ENCODE peak calls at places on chromosome 16, in ten cellular contexts. U, Z, N, C, I, B, L, F, K and E are unnamed samples.

GRCh38 chr16:78321611-78322010 is 222.2 kb downstream of the WWOX start:
- DNase-seq in F (no peak), U (no peak), L (no peak), K (no peak), Z (no peak), N (no peak), I (no peak), B (no peak), C (no peak), E (no peak)

GRCh38 chr16:66370786-66371684 is 4.5 kb downstream of the CDH5 start:
- DNase-seq in N (no peak), Z (no peak), U (no peak), I (no peak), L (no peak), F (no peak), C (no peak), B (no peak), K (no peak), E (no peak)

GRCh38 chr16:47657032-47657431 is 195.9 kb downstream of the PHKB start:
- DNase-seq in K (no peak), B (no peak), C (no peak), Z (no peak), F (no peak), N (no peak), I (no peak), U (no peak), L (no peak), E (no peak)

GRCh38 chr16:47129755-47130435 is 13.8 kb downstream of the NETO2 start:
- DNase-seq in N (no peak), C (no peak), B (no peak), Z (no peak), I (no peak), K (no peak), L (no peak), F (no peak), U (no peak), E (peak)

GRCh38 chr16:66167564-66168291 is 198.8 kb upstream of the CDH5 start:
- DNase-seq in L (no peak), B (no peak), U (no peak), I (no peak), C (no peak), N (no peak), Z (peak), F (no peak), K (no peak), E (peak)

GRCh38 chr16:67236551-67237395 is 9.8 kb downstream of the TMEM208 start:
- DNase-seq in Z (peak), C (peak), U (no peak), I (peak), F (peak), L (no peak), B (peak), N (peak), K (no peak), E (peak)

GRCh38 chr16:47565454-47565853 is 104.3 kb downstream of the PHKB start:
- DNase-seq in F (no peak), I (peak), L (no peak), K (no peak), C (no peak), N (peak), Z (peak), B (peak), U (peak), E (peak)

GRCh38 chr16:67516296-67517177 is 12.1 kb upstream of the RIPOR1 start:
- DNase-seq in N (no peak), Z (peak), F (peak), K (no peak), U (peak), C (no peak), B (no peak), I (no peak), L (no peak), E (peak)

GRCh38 chr16:55426865-55427484 is 52.0 kb upstream of the MMP2 start:
- DNase-seq in C (no peak), I (no peak), U (no peak), K (no peak), N (no peak), L (no peak), Z (no peak), B (no peak), F (no peak), E (no peak)

GRCh38 chr16:66369055-66369592 is 2.6 kb downstream of the CDH5 start:
- DNase-seq in C (no peak), I (no peak), N (no peak), U (no peak), F (no peak), Z (no peak), K (no peak), B (no peak), L (no peak), E (peak)

GRCh38 chr16:88991813-88992350 is 14.9 kb upstream of the CBFA2T3 start:
- DNase-seq in K (no peak), Z (no peak), U (no peak), I (no peak), N (no peak), L (no peak), C (no peak), B (no peak), F (no peak), E (no peak)

GRCh38 chr16:89906141-89907025 is 12.3 kb upstream of the MC1R start:
- DNase-seq in B (no peak), K (peak), N (no peak), Z (no peak), I (no peak), C (no peak), F (peak), U (no peak), L (no peak), E (no peak)

GRCh38 chr16:13909872-13910303 is 10.1 kb upstream of the ERCC4 start:
- DNase-seq in F (no peak), I (no peak), U (no peak), C (no peak), B (no peak), L (peak), K (peak), Z (peak), N (no peak), E (peak)

DNA sequence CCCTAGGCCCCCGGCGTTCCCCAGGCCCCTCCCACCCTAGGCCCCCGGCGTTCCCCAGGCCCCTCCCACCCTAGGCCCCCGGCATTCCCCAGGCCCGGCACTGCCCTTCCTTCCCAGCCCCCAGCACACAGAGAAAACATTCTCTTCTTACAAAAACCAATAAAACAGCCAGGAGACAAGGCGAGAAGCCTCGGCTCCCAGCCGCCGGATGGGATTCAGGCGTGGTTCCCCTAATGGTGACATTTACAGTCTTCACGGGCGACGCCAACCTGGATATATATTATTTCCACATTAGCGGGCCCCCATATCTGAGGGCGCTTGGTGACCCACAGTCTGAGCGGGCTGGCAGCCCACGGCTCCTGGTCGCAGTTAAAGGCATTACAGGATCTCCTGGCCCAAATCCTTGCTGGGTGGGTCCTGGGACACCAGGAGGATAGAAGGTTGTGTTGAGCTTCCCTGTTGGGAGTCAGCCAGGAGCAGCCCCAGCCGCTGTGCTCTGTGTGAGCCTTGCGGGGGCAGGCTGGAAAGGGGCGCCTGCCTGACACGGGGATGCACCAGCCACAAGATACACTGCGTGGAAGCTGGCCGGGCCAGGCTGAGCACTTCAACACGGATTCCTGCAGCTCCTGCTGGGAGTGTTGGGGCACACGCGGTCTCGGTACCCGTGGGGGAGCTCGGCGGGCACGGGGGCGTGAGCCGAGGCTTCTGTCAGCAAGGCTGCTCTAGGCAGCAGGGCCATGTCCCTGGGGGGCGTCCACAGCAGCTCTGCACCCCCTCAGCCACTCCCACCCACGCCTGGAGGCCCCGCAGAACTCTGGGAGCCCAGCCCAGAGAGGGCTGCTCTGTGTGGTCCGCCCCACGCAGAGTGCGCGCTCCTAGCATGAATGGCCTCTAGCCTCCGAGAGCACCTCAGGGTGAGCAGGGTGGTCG is 83.7 kb downstream of the LMF1 start:
- DNase-seq in C (no peak), U (no peak), N (peak), Z (no peak), F (no peak), I (no peak), B (peak), K (no peak), L (no peak), E (no peak)
- H3K4me3 ChIP-seq in C (peak), U (no peak), N (no peak), Z (no peak), F (no peak), I (no peak), B (no peak), K (peak), L (no peak), E (no peak)

GRCh38 chr16:68700120-68700519 is 37.0 kb upstream of the CDH1 start:
- DNase-seq in B (no peak), I (no peak), L (no peak), K (no peak), C (no peak), U (no peak), Z (peak), N (no peak), F (no peak), E (peak)

GRCh38 chr16:68695575-68695974 is 41.5 kb upstream of the CDH1 start:
- DNase-seq in B (no peak), N (no peak), C (no peak), F (no peak), Z (no peak), I (no peak), L (no peak), U (no peak), K (no peak), E (no peak)

GRCh38 chr16:68698091-68698490 is 39.0 kb upstream of the CDH1 start:
- DNase-seq in Z (no peak), C (no peak), L (no peak), F (no peak), K (no peak), U (no peak), I (no peak), N (no peak), B (no peak), E (no peak)

GRCh38 chr16:68696514-68696913 is 40.6 kb upstream of the CDH1 start:
- DNase-seq in L (no peak), C (no peak), U (no peak), K (no peak), F (no peak), Z (no peak), B (peak), I (no peak), N (no peak), E (no peak)
- TF ChIP-seq CTCF in L (no peak), C (no peak), U (no peak), K (no peak), F (no peak), Z (no peak), B (no peak), I (no peak), N (no peak), E (no peak)

DNA sequence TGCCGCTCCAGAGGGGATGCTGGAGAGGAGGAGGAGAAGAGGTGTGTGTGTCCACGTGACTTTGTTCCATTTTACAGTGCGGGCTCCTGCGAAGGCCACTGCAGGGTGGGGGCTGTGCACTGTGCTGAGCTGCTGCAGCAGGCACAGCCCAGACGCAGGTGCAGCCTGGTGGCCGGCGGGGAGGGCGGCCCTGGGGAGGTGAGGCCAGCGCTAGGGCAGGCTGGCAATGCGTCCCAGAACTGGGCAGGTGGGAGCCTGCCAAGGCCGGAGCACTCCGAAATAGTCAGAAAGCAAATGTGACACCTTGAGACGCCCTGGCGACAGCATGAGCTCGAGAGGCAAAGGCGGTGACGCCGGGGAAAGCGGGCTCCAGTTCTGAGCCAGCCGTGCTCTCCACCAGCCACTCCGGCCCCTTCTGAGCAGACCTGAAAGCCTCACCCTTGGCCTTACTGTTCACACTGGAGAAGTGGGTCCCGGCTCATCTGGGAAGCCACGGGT is 29.7 kb downstream of the CIBAR2 start:
- DNase-seq in Z (no peak), L (no peak), C (no peak), B (no peak), N (no peak), F (no peak), U (no peak), I (no peak), K (no peak), E (no peak)
- H3K4me3 ChIP-seq in Z (no peak), L (no peak), C (peak), B (no peak), N (no peak), F (no peak), U (no peak), I (no peak), K (no peak), E (no peak)

GRCh38 chr16:24643489-24643888 is 86.0 kb upstream of the TNRC6A start:
- DNase-seq in N (no peak), I (no peak), Z (no peak), U (no peak), L (no peak), K (no peak), B (no peak), C (no peak), F (no peak), E (no peak)

GRCh38 chr16:24634919-24635318 is 94.5 kb upstream of the TNRC6A start:
- DNase-seq in F (no peak), K (no peak), B (no peak), U (no peak), C (no peak), N (no peak), L (no peak), I (no peak), Z (no peak), E (no peak)

GRCh38 chr16:24635900-24636610 is 93.4 kb upstream of the TNRC6A start:
- DNase-seq in B (peak), Z (peak), L (peak), I (no peak), F (peak), K (peak), U (no peak), C (no peak), N (peak), E (peak)

DNA sequence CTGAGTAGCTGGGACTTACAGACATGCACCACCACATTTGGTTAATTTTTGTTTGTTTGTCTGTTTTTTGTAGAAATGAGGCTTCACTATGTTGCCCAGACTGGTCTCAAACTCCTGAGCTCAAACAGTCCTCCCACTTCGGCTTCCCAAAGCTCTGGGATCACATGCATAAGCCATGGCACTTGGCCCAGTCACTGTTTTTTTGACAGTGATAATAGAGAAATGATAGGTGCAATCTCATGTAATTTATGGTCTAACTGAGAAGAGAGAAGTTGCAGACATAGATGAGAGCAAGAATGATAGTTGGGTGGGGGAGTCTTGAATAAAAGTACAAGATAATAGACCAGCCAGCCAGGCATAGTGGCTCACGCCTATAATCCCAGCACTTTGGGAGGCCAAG is 89.7 kb upstream of the TNRC6A start:
- DNase-seq in I (no peak), B (no peak), Z (no peak), L (no peak), N (no peak), F (no peak), U (no peak), C (no peak), K (no peak), E (no peak)
- TF ChIP-seq CTCF in I (no peak), B (no peak), Z (no peak), L (no peak), N (no peak), F (no peak), U (no peak), C (no peak), K (no peak), E (no peak)

GRCh38 chr16:50208460-50208931 is 55.4 kb downstream of the TENT4B start:
- DNase-seq in U (no peak), Z (peak), N (no peak), C (no peak), L (no peak), B (no peak), K (no peak), I (no peak), F (no peak), E (peak)
- H3K4me3 ChIP-seq in U (no peak), Z (no peak), N (no peak), C (no peak), L (no peak), B (no peak), K (no peak), I (no peak), F (no peak), E (no peak)

GRCh38 chr16:3212567-3212966 is 22.4 kb downstream of the ZNF200 start:
- DNase-seq in U (no peak), K (no peak), L (no peak), F (no peak), B (no peak), N (no peak), C (no peak), I (no peak), Z (no peak), E (no peak)
- TF ChIP-seq CTCF in U (no peak), K (no peak), L (no peak), F (no peak), B (no peak), N (no peak), C (no peak), I (no peak), Z (no peak), E (no peak)

GRCh38 chr16:10788665-10789064 is 29.9 kb downstream of the TVP23A start:
- DNase-seq in B (no peak), I (no peak), F (no peak), N (no peak), U (no peak), L (no peak), C (no peak), K (no peak), Z (no peak), E (no peak)

GRCh38 chr16:10782628-10783027 is 36.0 kb downstream of the TVP23A start:
- DNase-seq in C (no peak), Z (no peak), N (no peak), B (no peak), L (no peak), U (no peak), K (no peak), I (no peak), F (no peak), E (no peak)

GRCh38 chr16:10791048-10791447 is 27.5 kb downstream of the TVP23A start:
- DNase-seq in K (no peak), I (no peak), N (no peak), U (no peak), Z (no peak), F (no peak), C (no peak), B (no peak), L (no peak), E (no peak)

DNA sequence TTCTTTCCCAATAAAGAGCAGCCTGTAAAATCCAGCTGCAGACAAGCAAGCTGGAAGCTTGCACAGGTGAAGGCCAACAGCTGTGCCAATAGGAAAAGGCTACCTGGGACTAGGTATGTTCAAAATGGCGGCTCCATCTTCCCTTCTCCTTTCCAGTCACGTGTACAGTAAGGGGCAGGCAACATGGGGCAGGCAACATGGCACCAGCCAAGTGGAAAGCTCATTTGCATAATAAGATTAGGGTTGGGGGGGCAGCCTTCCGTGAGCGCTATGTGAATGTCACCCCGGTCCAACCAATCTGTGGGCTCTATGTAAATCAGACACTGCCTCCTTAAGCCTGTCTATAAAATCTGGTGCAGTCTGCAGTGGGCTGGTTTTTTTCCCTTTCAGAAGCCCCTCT is 31.3 kb downstream of the TVP23A start:
- DNase-seq in Z (no peak), F (no peak), I (no peak), L (no peak), K (peak), U (no peak), C (no peak), N (no peak), B (no peak), E (no peak)
- H3K4me3 ChIP-seq in Z (no peak), F (no peak), I (no peak), L (no peak), K (no peak), U (no peak), C (no peak), N (no peak), B (no peak), E (no peak)

GRCh38 chr16:50501251-50501650 is 46.9 kb upstream of the NKD1 start:
- DNase-seq in K (no peak), F (no peak), L (no peak), N (no peak), B (no peak), Z (no peak), I (no peak), U (no peak), C (no peak), E (no peak)

GRCh38 chr16:50502616-50503000 is 45.6 kb upstream of the NKD1 start:
- DNase-seq in L (no peak), N (no peak), B (no peak), U (peak), F (no peak), I (no peak), K (no peak), C (no peak), Z (no peak), E (no peak)

GRCh38 chr16:50499254-50499653 is 48.9 kb upstream of the NKD1 start:
- DNase-seq in I (no peak), U (no peak), F (no peak), Z (no peak), B (no peak), L (no peak), K (no peak), C (no peak), N (no peak), E (no peak)

GRCh38 chr16:50500171-50500874 is 47.9 kb upstream of the NKD1 start:
- DNase-seq in B (no peak), U (no peak), N (no peak), F (no peak), I (no peak), Z (no peak), C (no peak), K (no peak), L (no peak), E (no peak)

GRCh38 chr16:50501986-50502615 is 46.1 kb upstream of the NKD1 start:
- DNase-seq in I (no peak), F (no peak), U (no peak), Z (no peak), B (no peak), L (no peak), N (no peak), C (no peak), K (no peak), E (no peak)
- TF ChIP-seq CTCF in I (no peak), F (no peak), U (no peak), Z (no peak), B (no peak), L (no peak), N (no peak), C (no peak), K (no peak), E (no peak)

GRCh38 chr16:75224281-75224680 is 5.5 kb downstream of the CTRB1 start:
- DNase-seq in L (no peak), B (no peak), F (no peak), I (no peak), C (no peak), N (no peak), Z (no peak), K (no peak), U (no peak), E (no peak)

GRCh38 chr16:75225678-75226515 is 7.1 kb downstream of the CTRB1 start:
- DNase-seq in Z (no peak), U (no peak), N (no peak), K (no peak), L (no peak), F (no peak), C (no peak), B (no peak), I (no peak), E (no peak)

GRCh38 chr16:75226550-75227360 is 8.0 kb downstream of the CTRB1 start:
- DNase-seq in B (no peak), K (no peak), N (no peak), Z (no peak), F (no peak), I (no peak), L (no peak), C (no peak), U (no peak), E (no peak)

GRCh38 chr16:75224683-75225082 is 5.9 kb downstream of the CTRB1 start:
- DNase-seq in N (no peak), F (no peak), Z (no peak), U (no peak), C (no peak), K (no peak), L (no peak), I (no peak), B (no peak), E (no peak)

DNA sequence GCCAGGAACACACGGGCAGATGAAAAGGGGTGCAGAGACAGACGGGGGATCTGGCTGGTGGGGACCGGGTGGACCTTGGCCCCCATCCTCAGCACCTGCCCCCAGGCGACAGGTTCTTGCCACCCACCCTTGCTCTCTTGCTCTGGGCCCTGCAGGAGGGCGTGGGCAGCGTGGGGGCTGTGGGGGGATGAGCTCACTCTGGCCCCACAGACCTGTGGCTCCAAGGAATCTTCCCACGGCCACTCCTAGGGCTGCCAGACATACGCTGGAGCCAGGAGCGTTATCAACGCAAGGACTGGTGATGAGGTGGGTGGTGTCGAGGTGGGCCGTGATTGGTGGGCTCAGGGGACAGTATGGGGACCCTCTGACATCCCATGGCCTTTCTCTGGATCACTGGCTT is 6.3 kb downstream of the CTRB1 start:
- DNase-seq in N (no peak), C (no peak), I (no peak), B (no peak), F (no peak), Z (no peak), U (no peak), L (no peak), K (no peak), E (no peak)
- H3K4me3 ChIP-seq in N (no peak), C (no peak), I (no peak), B (no peak), F (no peak), Z (no peak), U (no peak), L (no peak), K (no peak), E (no peak)